ENCODE peak calls at places on chromosomes 12 and 14, in five cellular contexts. W is transverse colon, X is mesothelial cell of epicardium, R is uterus, B is bronchial epithelial cell. T is an unnamed sample.

GRCh38 chr12:61993734-61994345 is 266.4 kb upstream of the USP15 start:
- DNase-seq in X (no peak), W (no peak), R (no peak), B (peak; percentile 46), T (no peak)

GRCh38 chr12:3224530-3224903 is 147.3 kb downstream of the TSPAN9 start:
- DNase-seq in R (no peak), W (no peak), B (no peak), X (no peak), T (no peak)

GRCh38 chr14:90850487-90850886 is 34.3 kb upstream of the TTC7B start:
- DNase-seq in W (no peak), B (peak; percentile 68), X (no peak), R (no peak), T (no peak)

GRCh38 chr12:24172773-24173447 is 223.4 kb upstream of the SOX5 start:
- DNase-seq in R (no peak), X (no peak), W (no peak), B (no peak), T (no peak)

GRCh38 chr14:76877871-76878270 is 51.7 kb downstream of the LRRC74A start:
- DNase-seq in W (no peak), X (no peak), R (no peak), B (no peak), T (no peak)

GRCh38 chr14:100874411-100875091 is 29.0 kb downstream of the RTL1 start:
- DNase-seq in X (no peak), B (no peak), W (no peak), R (no peak), T (no peak)

GRCh38 chr14:89418452-89418851 is 1.4 kb upstream of the FOXN3 start:
- DNase-seq in X (no peak), W (peak; percentile 28), R (no peak), B (no peak), T (no peak)

GRCh38 chr12:34403706-34404376 is 381.5 kb downstream of the ALG10 start:
- DNase-seq in W (peak; percentile 4), X (peak; percentile 28), R (peak; percentile 8), B (no peak), T (peak; percentile 81)

GRCh38 chr12:111148005-111148404 is 220.9 kb downstream of the PHETA1 start:
- DNase-seq in R (no peak), B (no peak), X (no peak), W (no peak), T (no peak)

GRCh38 chr12:51548241-51548640 is 42.8 kb upstream of the SCN8A start:
- DNase-seq in X (no peak), R (no peak), B (no peak), W (no peak), T (no peak)

GRCh38 chr12:57735198-57735855 is 3.2 kb downstream of the AGAP2 start:
- DNase-seq in X (no peak), W (no peak), B (no peak), R (no peak), T (no peak)

GRCh38 chr14:90456551-90456950 is 59.7 kb downstream of the CALM1 start:
- DNase-seq in R (no peak), W (no peak), X (no peak), B (no peak), T (no peak)

GRCh38 chr14:52793061-52793460 is 1.7 kb upstream of the GNPNAT1 start:
- DNase-seq in B (no peak), X (no peak), R (no peak), W (no peak), T (no peak)

GRCh38 chr12:71160585-71160984 is 2.8 kb upstream of the TSPAN8 start:
- DNase-seq in W (no peak), R (no peak), B (peak; percentile 87), X (no peak), T (no peak)

DNA sequence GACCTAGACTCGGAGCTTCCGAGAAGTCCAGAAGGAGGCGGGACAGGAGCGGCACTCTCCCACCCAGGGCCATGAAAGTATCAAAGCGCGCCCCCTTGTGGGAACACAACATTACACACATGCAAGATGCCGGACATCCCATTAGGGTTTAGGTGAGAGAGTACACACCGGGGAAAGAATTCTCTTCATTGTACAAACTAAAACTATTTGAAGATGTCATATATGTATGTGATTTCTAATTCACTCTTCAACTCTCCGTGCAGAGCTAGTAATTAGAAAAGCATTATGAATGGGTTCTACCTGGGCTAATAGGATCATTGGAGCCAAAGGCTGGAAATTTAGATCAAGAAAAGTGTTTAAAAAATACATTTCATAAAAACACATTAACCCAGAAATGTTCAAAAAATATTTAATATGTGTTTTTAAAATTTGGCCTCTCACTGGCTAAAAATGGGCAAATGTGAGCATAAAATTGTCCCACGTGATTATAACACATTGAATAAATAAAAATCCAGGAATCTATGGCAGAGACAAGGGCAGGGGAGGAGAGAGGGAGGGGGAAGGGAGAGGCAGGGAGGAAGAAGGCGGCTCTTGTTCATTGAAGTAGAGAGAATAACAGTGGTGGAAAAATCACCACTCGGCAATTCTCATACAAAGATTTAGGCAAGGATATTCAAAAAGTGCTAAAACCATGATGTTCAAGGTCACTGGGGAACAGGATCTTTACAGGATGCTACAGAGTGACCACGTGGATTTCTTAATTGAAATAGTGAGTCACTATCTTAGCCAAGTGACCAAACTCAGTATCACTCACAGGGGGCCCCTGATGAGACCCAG is 38.9 kb downstream of the FBXO21 start:
- DNase-seq in B (peak; percentile 29), W (no peak), R (peak; percentile 47), X (peak; percentile 69), T (no peak)
- TF ChIP-seq CTCF in B (peak; percentile 57), W (peak; percentile 17), R (peak; percentile 36), X (peak; percentile 56), T (peak; percentile 61)

GRCh38 chr12:92156704-92157395 is 11.2 kb upstream of the BTG1 start:
- DNase-seq in B (no peak), R (no peak), W (no peak), X (no peak), T (no peak)
- TF ChIP-seq CTCF in B (no peak), R (no peak), W (no peak), X (no peak), T (no peak)

GRCh38 chr12:43760396-43760795 is 1.6 kb downstream of the IRAK4 start:
- DNase-seq in W (no peak), X (no peak), R (no peak), B (no peak), T (no peak)

GRCh38 chr12:43758247-43758727 is 303 bp downstream of the PUS7L start:
- DNase-seq in X (no peak), R (peak; percentile 42), B (peak; percentile 43), W (peak; percentile 39), T (no peak)

GRCh38 chr12:43762596-43762995 is 3.8 kb downstream of the IRAK4 start:
- DNase-seq in R (no peak), X (no peak), W (no peak), B (peak; percentile 26), T (no peak)

GRCh38 chr12:43761535-43761934 is 2.8 kb downstream of the IRAK4 start:
- DNase-seq in B (peak; percentile 46), X (no peak), R (no peak), W (no peak), T (no peak)

GRCh38 chr12:43758728-43759563 is at the start of the genes IRAK4 and PUS7L:
- DNase-seq in W (peak; percentile 97), X (peak; percentile 79), R (peak; percentile 95), B (peak; percentile 96), T (peak; percentile 93)
- TF ChIP-seq CTCF in W (no peak), X (no peak), R (peak; percentile 65), B (peak; percentile 65), T (peak; percentile 40)

DNA sequence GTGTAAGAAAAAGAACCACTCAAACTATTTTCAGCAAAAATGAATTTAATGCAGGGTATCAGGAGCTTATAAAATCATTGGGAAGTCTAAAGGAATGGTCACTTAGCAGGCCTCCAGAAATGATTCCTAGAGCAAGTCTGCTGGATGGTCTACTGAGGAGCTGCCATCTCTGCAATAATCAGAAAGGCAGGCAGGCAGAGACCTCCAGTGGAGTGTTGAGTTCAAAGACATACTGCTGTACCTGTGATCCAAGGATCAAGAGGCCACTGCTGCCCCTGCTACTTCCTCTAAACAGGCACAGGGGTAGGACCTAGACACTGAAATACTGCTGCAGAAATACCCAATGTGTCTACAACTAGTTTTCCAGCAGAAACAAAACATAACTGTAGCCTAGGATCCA is 14.5 kb upstream of the KICS2 start:
- DNase-seq in W (no peak), R (no peak), B (peak; percentile 30), X (no peak), T (no peak)
- TF ChIP-seq CTCF in W (no peak), R (no peak), B (peak; percentile 35), X (no peak), T (peak; percentile 5)

GRCh38 chr12:130288201-130288600 is 49.5 kb upstream of the PIWIL1 start:
- DNase-seq in X (no peak), B (peak; percentile 62), W (no peak), R (no peak), T (no peak)

GRCh38 chr12:130290114-130290513 is 47.6 kb upstream of the PIWIL1 start:
- DNase-seq in R (no peak), W (no peak), X (no peak), B (no peak), T (no peak)

GRCh38 chr12:130281157-130281799 is 56.4 kb upstream of the PIWIL1 start:
- DNase-seq in R (peak; percentile 50), X (peak; percentile 79), B (no peak), W (peak; percentile 15), T (no peak)

GRCh38 chr12:130286741-130287140 is 50.9 kb upstream of the PIWIL1 start:
- DNase-seq in B (no peak), R (no peak), X (no peak), W (no peak), T (no peak)

GRCh38 chr12:130286041-130286440 is 51.6 kb upstream of the PIWIL1 start:
- DNase-seq in B (no peak), X (no peak), R (no peak), W (no peak), T (no peak)
- TF ChIP-seq CTCF in B (no peak), X (no peak), R (no peak), W (no peak), T (no peak)

GRCh38 chr12:126051611-126052107 is 986.4 kb downstream of the AACS start:
- DNase-seq in X (no peak), R (no peak), W (no peak), B (peak; percentile 98), T (no peak)
- TF ChIP-seq CTCF in X (no peak), R (no peak), W (no peak), B (peak; percentile 43), T (no peak)

GRCh38 chr12:74747305-74747704 is 209.7 kb downstream of the ATXN7L3B start:
- DNase-seq in X (no peak), W (no peak), B (peak; percentile 15), R (no peak), T (no peak)
- TF ChIP-seq CTCF in X (no peak), W (no peak), B (no peak), R (no peak), T (peak; percentile 61)

GRCh38 chr14:67436006-67436866 is 24.3 kb upstream of the PLEK2 start:
- DNase-seq in R (no peak), W (no peak), B (no peak), X (no peak), T (no peak)
- TF ChIP-seq CTCF in R (no peak), W (no peak), B (no peak), X (no peak), T (no peak)

GRCh38 chr14:60643443-60644402 is 5.6 kb downstream of the SIX1 start:
- DNase-seq in X (no peak), W (no peak), B (peak; percentile 27), R (no peak), T (no peak)
- TF ChIP-seq CTCF in X (no peak), W (no peak), B (no peak), R (no peak), T (no peak)

T was measured in osteocyte.